ENCODE peak calls at places on chromosomes 7 and 10, in ten cellular contexts. O, E, I, Z, N, D, H, W, G and R are unnamed samples.

GRCh38 chr7:33640732-33641131 is 264.6 kb upstream of the BMPER start:
- DNase-seq in O (no peak), E (no peak), I (no peak), Z (peak; percentile 45), N (no peak), D (no peak), H (no peak), W (no peak), G (no peak), R (no peak)

GRCh38 chr7:43199333-43199732 is 86.9 kb downstream of the HECW1 start:
- DNase-seq in O (peak; percentile 7), E (peak; percentile 75), I (no peak), Z (peak; percentile 57), N (no peak), D (no peak), H (no peak), W (no peak), G (no peak), R (no peak)

GRCh38 chr7:27899601-27900000 is 159.6 kb downstream of the TAX1BP1 start:
- DNase-seq in O (no peak), E (no peak), I (no peak), Z (peak; percentile 11), N (no peak), D (no peak), H (no peak), W (no peak), G (no peak), R (no peak)

GRCh38 chr7:33645096-33645495 is 260.2 kb upstream of the BMPER start:
- DNase-seq in O (no peak), E (peak; percentile 9), I (no peak), Z (peak; percentile 64), N (no peak), D (no peak), H (no peak), W (no peak), G (no peak), R (no peak)

GRCh38 chr10:104247513-104248146 is 7.1 kb upstream of the GSTO1 start:
- DNase-seq in O (no peak), E (no peak), I (no peak), Z (no peak), N (no peak), D (no peak), H (peak; percentile 83), W (no peak), G (no peak), R (no peak)

GRCh38 chr7:101133621-101134398 is 6.9 kb downstream of the SERPINE1 start:
- DNase-seq in O (no peak), E (no peak), I (no peak), Z (peak; percentile 78), N (no peak), D (no peak), H (no peak), W (no peak), G (no peak), R (no peak)

GRCh38 chr7:69439040-69439439 is 159.2 kb upstream of the AUTS2 start:
- DNase-seq in O (no peak), E (no peak), I (no peak), Z (peak; percentile 71), N (no peak), D (no peak), H (no peak), W (no peak), G (no peak), R (no peak)

GRCh38 chr10:132163826-132164515 is 22.8 kb upstream of the DPYSL4 start:
- DNase-seq in O (no peak), E (no peak), I (no peak), Z (no peak), N (no peak), D (no peak), H (no peak), W (no peak), G (no peak), R (no peak)

GRCh38 chr10:101230185-101230917 is 1.1 kb upstream of the LBX1 start:
- DNase-seq in O (no peak), E (no peak), I (no peak), Z (no peak), N (no peak), D (no peak), H (no peak), W (no peak), G (peak; percentile 37), R (peak; percentile 63)

GRCh38 chr7:130595986-130596385 is 72.6 kb downstream of the COPG2 start:
- DNase-seq in O (no peak), E (no peak), I (no peak), Z (peak; percentile 31), N (no peak), D (no peak), H (no peak), W (no peak), G (no peak), R (no peak)

GRCh38 chr7:80851896-80852476 is 66.9 kb downstream of the SEMA3C start:
- DNase-seq in O (peak; percentile 44), E (peak; percentile 81), I (no peak), Z (peak; percentile 64), N (no peak), D (no peak), H (no peak), W (no peak), G (no peak), R (no peak)

GRCh38 chr7:112069879-112070321 is 136.3 kb downstream of the DOCK4 start:
- DNase-seq in O (no peak), E (no peak), I (no peak), Z (peak; percentile 33), N (no peak), D (no peak), H (no peak), W (no peak), G (no peak), R (no peak)

GRCh38 chr7:114481995-114482394 is 67.4 kb downstream of the FOXP2 start:
- DNase-seq in O (peak; percentile 16), E (peak; percentile 89), I (no peak), Z (peak; percentile 76), N (no peak), D (no peak), H (no peak), W (no peak), G (no peak), R (no peak)

GRCh38 chr7:91355680-91356435 is 91.6 kb downstream of the FZD1 start:
- DNase-seq in O (no peak), E (no peak), I (no peak), Z (no peak), N (no peak), D (no peak), H (no peak), W (no peak), G (no peak), R (no peak)

GRCh38 chr10:83248232-83248631 is 891.1 kb upstream of the GHITM start:
- DNase-seq in O (no peak), E (no peak), I (no peak), Z (no peak), N (no peak), D (no peak), H (no peak), W (no peak), G (no peak), R (no peak)

GRCh38 chr7:102303669-102304422 is 17.2 kb downstream of the SH2B2 start:
- DNase-seq in O (no peak), E (no peak), I (no peak), Z (no peak), N (no peak), D (no peak), H (no peak), W (no peak), G (no peak), R (no peak)

GRCh38 chr7:155874010-155874409 is 61.7 kb upstream of the SHH start:
- DNase-seq in O (no peak), E (no peak), I (peak; percentile 53), Z (no peak), N (no peak), D (no peak), H (no peak), W (no peak), G (no peak), R (no peak)

GRCh38 chr10:130018253-130018652 is 54.2 kb upstream of the EBF3 start:
- DNase-seq in O (peak; percentile 20), E (no peak), I (peak; percentile 65), Z (peak; percentile 54), N (no peak), D (no peak), H (no peak), W (no peak), G (no peak), R (no peak)

GRCh38 chr7:80182630-80183276 is 48.1 kb downstream of the GNAI1 start:
- DNase-seq in O (no peak), E (peak; percentile 16), I (no peak), Z (peak; percentile 25), N (no peak), D (no peak), H (no peak), W (no peak), G (no peak), R (no peak)

GRCh38 chr10:78381072-78381471 is 347.4 kb downstream of the RPS24 start:
- DNase-seq in O (no peak), E (no peak), I (no peak), Z (no peak), N (no peak), D (no peak), H (no peak), W (no peak), G (peak; percentile 52), R (peak; percentile 50)

GRCh38 chr7:157974678-157975230 is 612.9 kb downstream of the PTPRN2 start:
- DNase-seq in O (no peak), E (no peak), I (peak; percentile 70), Z (no peak), N (no peak), D (no peak), H (no peak), W (no peak), G (no peak), R (no peak)

GRCh38 chr7:152411389-152411788 is 24.4 kb downstream of the KMT2C start:
- DNase-seq in O (no peak), E (no peak), I (no peak), Z (no peak), N (no peak), D (no peak), H (no peak), W (no peak), G (no peak), R (no peak)

GRCh38 chr7:134458341-134458805 is 527 bp downstream of the AKR1B1 start:
- DNase-seq in O (no peak), E (peak; percentile 41), I (peak; percentile 90), Z (no peak), N (no peak), D (peak; percentile 48), H (no peak), W (no peak), G (peak; percentile 78), R (peak; percentile 68)

GRCh38 chr10:86758231-86759072 is 2.0 kb downstream of the BMPR1A start:
- DNase-seq in O (no peak), E (peak; percentile 33), I (no peak), Z (peak; percentile 46), N (no peak), D (no peak), H (no peak), W (no peak), G (no peak), R (no peak)

GRCh38 chr7:73717991-73718405 is 1.5 kb downstream of the STX1A start:
- DNase-seq in O (no peak), E (peak; percentile 64), I (no peak), Z (peak; percentile 92), N (no peak), D (no peak), H (peak; percentile 83), W (no peak), G (no peak), R (no peak)

GRCh38 chr7:155277385-155277994 is 20.2 kb upstream of the INSIG1 start:
- DNase-seq in O (no peak), E (no peak), I (no peak), Z (peak; percentile 25), N (no peak), D (no peak), H (no peak), W (no peak), G (no peak), R (no peak)

GRCh38 chr7:2554654-2555053 is 670 bp downstream of the BRAT1 start:
- DNase-seq in O (no peak), E (no peak), I (no peak), Z (no peak), N (no peak), D (no peak), H (no peak), W (no peak), G (no peak), R (no peak)

GRCh38 chr7:1853619-1854520 is 183.8 kb downstream of the ELFN1 start:
- DNase-seq in O (no peak), E (no peak), I (peak; percentile 80), Z (no peak), N (no peak), D (no peak), H (no peak), W (no peak), G (peak; percentile 30), R (no peak)